ENCODE peak calls at places on chromosomes 4 and X, in six cellular contexts. M, C, S, Z, P and A are unnamed samples.

GRCh38 chr4:105709081-105709450 is 482 bp downstream of the GSTCD start:
- DNase-seq in S (peak), P (no peak), C (peak), M (peak), Z (peak), A (peak)

GRCh38 chrX:136250191-136251041 is 784 bp downstream of the MAP7D3 start:
- DNase-seq in S (peak), M (peak), C (peak), P (no peak), Z (no peak), A (peak)

GRCh38 chr4:113869743-113870375 is 108.3 kb upstream of the CAMK2D start:
- DNase-seq in C (peak), S (peak), M (peak), P (no peak), Z (peak), A (peak)

GRCh38 chr4:105061136-105061696 is 85.5 kb upstream of the TET2 start:
- DNase-seq in M (peak), C (peak), P (no peak), S (peak), Z (peak), A (peak)

GRCh38 chr4:166625018-166625637 is 609.2 kb downstream of the SPOCK3 start:
- DNase-seq in S (no peak), M (no peak), Z (no peak), P (no peak), C (no peak), A (no peak)

GRCh38 chrX:128518508-128518907 is 466.3 kb upstream of the ACTRT1 start:
- DNase-seq in Z (peak), S (peak), M (peak), P (no peak), C (no peak), A (peak)

GRCh38 chrX:56232221-56233082 is at the start of gene KLF8:
- DNase-seq in P (peak), C (no peak), S (peak), M (peak), Z (peak), A (peak)

GRCh38 chrX:150094996-150095395 is 156.7 kb upstream of the EOLA2 start:
- DNase-seq in S (no peak), Z (peak), M (no peak), P (no peak), C (no peak), A (no peak)

GRCh38 chr4:185204238-185204910 is 574 bp upstream of the CFAP97 start:
- DNase-seq in P (no peak), C (no peak), Z (peak), S (peak), M (peak), A (peak)

GRCh38 chr4:101667348-101667747 is 123.2 kb upstream of the BANK1 start:
- DNase-seq in P (no peak), S (no peak), Z (no peak), C (peak), M (peak), A (no peak)